ENCODE peak calls at places on chromosomes 13 and 19, in seven cellular contexts. P, X, G, L, C, B and K are unnamed samples.

GRCh38 chr13:23447927-23448326 is 14.4 kb upstream of the SACS start:
- DNase-seq in P (no peak), X (no peak), G (no peak), L (no peak), C (no peak), B (peak), K (no peak)

GRCh38 chr13:44017756-44018309 is 138.1 kb downstream of the LACC1 start:
- DNase-seq in P (no peak), X (no peak), G (no peak), L (no peak), C (no peak), B (no peak), K (no peak)

GRCh38 chr19:12270854-12271253 is 23.8 kb downstream of the ZNF44 start:
- DNase-seq in P (no peak), X (no peak), G (no peak), L (no peak), C (no peak), B (no peak), K (no peak)

GRCh38 chr19:10784257-10784656 is 51.8 kb downstream of the TMED1 start:
- DNase-seq in P (no peak), X (no peak), G (no peak), L (peak), C (no peak), B (no peak), K (no peak)

GRCh38 chr13:30972888-30973377 is 40.5 kb downstream of the TEX26 start:
- DNase-seq in P (no peak), X (no peak), G (no peak), L (no peak), C (no peak), B (peak), K (no peak)

GRCh38 chr19:22545751-22546150 is 88.4 kb upstream of the ZNF492 start:
- DNase-seq in P (no peak), X (peak), G (peak), L (peak), C (no peak), B (no peak), K (peak)

GRCh38 chr13:79741006-79741405 is 260.1 kb downstream of the NDFIP2 start:
- DNase-seq in P (no peak), X (no peak), G (peak), L (peak), C (no peak), B (peak), K (peak)

GRCh38 chr19:10749435-10750384 is 31.8 kb downstream of the DNM2 start:
- DNase-seq in P (no peak), X (no peak), G (peak), L (no peak), C (no peak), B (no peak), K (no peak)

GRCh38 chr13:74479124-74479523 is 344.9 kb upstream of the KLF12 start:
- DNase-seq in P (no peak), X (no peak), G (no peak), L (no peak), C (no peak), B (no peak), K (no peak)

GRCh38 chr19:49858591-49858985 is 7.6 kb downstream of the PTOV1 start:
- DNase-seq in P (no peak), X (peak), G (no peak), L (peak), C (no peak), B (no peak), K (peak)

GRCh38 chr13:113393226-113393571 is 29.3 kb upstream of the GRTP1 start:
- DNase-seq in P (peak), X (no peak), G (no peak), L (no peak), C (no peak), B (no peak), K (no peak)

GRCh38 chr13:75136151-75136550 is 345.8 kb downstream of the TBC1D4 start:
- DNase-seq in P (no peak), X (no peak), G (no peak), L (no peak), C (no peak), B (no peak), K (no peak)

GRCh38 chr13:31848621-31849020 is 109.3 kb downstream of the RXFP2 start:
- DNase-seq in P (no peak), X (no peak), G (no peak), L (no peak), C (no peak), B (no peak), K (no peak)

GRCh38 chr13:21971662-21972635 is 301.1 kb downstream of the FGF9 start:
- DNase-seq in P (no peak), X (no peak), G (no peak), L (no peak), C (no peak), B (peak), K (no peak)

GRCh38 chr13:99178636-99179035 is 22.0 kb upstream of the UBAC2 start:
- DNase-seq in P (no peak), X (no peak), G (no peak), L (no peak), C (peak), B (no peak), K (no peak)

GRCh38 chr13:100210966-100211710 is 122.2 kb downstream of the PCCA start:
- DNase-seq in P (no peak), X (no peak), G (no peak), L (no peak), C (no peak), B (peak), K (no peak)

GRCh38 chr13:49246850-49247721 is 639 bp upstream of the CDADC1 start:
- DNase-seq in P (peak), X (no peak), G (no peak), L (no peak), C (no peak), B (no peak), K (no peak)

GRCh38 chr13:29595380-29596063 is at the start of gene SLC7A1:
- DNase-seq in P (peak), X (peak), G (peak), L (peak), C (peak), B (peak), K (peak)
- TF ChIP-seq POLR2A in P (no peak), X (no peak), G (no peak), L (no peak), C (no peak), B (peak), K (no peak)

GRCh38 chr13:95033890-95034289 is 267.4 kb downstream of the ABCC4 start:
- DNase-seq in P (no peak), X (no peak), G (no peak), L (no peak), C (no peak), B (no peak), K (no peak)
- H3K4me3 ChIP-seq in P (no peak), X (no peak), G (no peak), L (no peak), C (no peak), B (no peak), K (no peak)

GRCh38 chr19:1018932-1019615 is 1.8 kb downstream of the TMEM259 start:
- DNase-seq in P (no peak), X (no peak), G (no peak), L (no peak), C (no peak), B (no peak), K (no peak)
- H3K27ac ChIP-seq in P (no peak), X (no peak), G (no peak), L (peak), C (no peak), B (peak), K (no peak)

DNA sequence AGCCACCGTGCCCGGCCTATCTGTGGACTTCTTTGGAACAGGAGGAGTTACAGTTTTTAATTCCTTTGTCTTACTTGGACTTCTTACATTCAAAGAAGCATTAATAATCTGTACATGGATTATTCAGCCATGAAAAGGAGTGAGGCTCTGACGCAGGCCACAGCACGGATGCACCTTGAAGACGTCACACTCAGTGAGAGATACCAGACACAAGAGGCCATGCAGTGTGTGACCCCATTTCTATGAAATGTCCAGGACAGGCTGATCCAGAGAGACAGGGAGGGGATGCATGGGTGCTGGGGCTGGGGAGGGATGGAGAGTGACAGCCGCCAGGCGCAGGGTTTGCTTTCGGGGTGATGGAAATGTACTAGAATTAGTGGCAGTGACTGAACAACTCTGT is 25.5 kb downstream of the PIP5K1C start:
- DNase-seq in P (no peak), X (no peak), G (no peak), L (no peak), C (no peak), B (no peak), K (no peak)
- TF ChIP-seq POLR2A in P (no peak), X (no peak), G (no peak), L (no peak), C (no peak), B (no peak), K (no peak)

DNA sequence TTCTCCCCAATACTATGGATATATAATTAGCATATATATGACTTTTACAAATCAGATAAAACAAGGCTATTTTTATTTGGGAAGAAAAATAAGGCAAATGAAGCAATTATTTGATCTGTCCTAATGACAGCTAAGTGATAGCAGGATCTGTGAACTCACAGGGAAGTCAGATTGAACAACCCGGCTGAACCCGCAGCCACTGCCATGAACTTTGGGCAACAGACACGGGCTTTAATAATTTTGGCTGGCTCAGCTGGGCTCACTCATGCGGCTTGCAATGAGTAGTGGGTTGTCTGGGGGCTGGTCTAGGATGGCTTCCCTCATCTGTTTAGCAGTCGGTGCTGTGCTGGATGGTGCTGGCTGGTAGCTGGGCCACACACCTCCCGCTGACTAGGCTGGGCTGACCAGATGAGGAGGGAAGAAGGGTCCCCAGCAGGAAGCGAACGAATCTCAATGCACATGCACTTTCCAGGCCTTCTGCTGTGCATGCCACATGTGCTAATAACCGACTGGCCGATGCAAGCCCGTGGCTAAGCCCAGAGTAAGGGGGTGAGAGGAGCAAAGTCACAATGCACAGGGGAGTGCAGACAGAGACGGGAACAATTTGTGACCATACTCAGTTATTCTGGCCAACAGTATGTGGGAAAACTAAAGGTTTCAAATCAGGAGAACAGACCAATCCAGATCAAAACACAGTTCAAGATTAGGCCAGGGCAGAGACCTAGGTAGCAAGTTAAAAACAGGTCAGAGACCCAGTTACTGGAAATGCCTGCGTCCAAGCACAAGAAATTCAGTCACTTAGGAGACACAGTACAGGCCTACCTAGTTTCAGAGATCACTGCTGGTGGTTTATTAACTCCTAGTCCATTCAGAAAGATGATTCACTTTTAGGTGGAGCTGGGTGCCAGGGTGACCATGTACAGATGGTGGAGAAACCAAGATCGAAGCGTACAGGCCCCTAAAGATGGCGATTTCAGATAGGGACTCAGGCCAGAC is 22.3 kb downstream of the CRYL1 start:
- DNase-seq in P (no peak), X (no peak), G (no peak), L (no peak), C (no peak), B (no peak), K (no peak)
- H3K4me3 ChIP-seq in P (no peak), X (no peak), G (no peak), L (no peak), C (no peak), B (no peak), K (peak)

GRCh38 chr13:102814025-102814607 is 15.2 kb downstream of the BIVM start:
- DNase-seq in P (no peak), X (no peak), G (no peak), L (no peak), C (no peak), B (no peak), K (no peak)

GRCh38 chr13:102817241-102817640 is 18.3 kb downstream of the BIVM start:
- DNase-seq in P (no peak), X (no peak), G (no peak), L (no peak), C (no peak), B (no peak), K (no peak)

GRCh38 chr13:102814793-102815192 is 15.9 kb downstream of the BIVM start:
- DNase-seq in P (no peak), X (no peak), G (no peak), L (no peak), C (no peak), B (no peak), K (no peak)

GRCh38 chr13:102816633-102817032 is 17.7 kb downstream of the BIVM start:
- DNase-seq in P (no peak), X (no peak), G (no peak), L (no peak), C (no peak), B (no peak), K (no peak)

DNA sequence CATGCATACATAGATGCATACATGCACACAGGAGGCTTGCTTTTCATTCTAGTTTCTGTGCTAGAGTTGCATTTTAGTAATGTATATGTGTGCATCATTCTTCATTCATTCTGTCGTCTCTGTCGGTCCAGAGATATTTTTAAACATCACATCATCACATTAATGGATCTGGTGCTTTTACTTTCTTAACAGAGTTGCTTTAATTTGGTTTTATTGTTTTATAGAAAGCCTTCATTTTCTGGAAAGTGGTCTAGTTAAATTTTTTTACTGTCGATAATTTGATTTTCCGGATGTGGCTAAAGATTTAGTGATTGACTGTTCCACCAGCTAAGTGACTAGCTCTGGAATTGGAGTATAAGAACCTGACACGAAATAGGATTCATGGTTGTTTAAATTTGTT is 16.9 kb downstream of the BIVM start:
- DNase-seq in P (no peak), X (no peak), G (no peak), L (no peak), C (no peak), B (no peak), K (no peak)
- H3K27ac ChIP-seq in P (no peak), X (no peak), G (no peak), L (no peak), C (no peak), B (no peak), K (no peak)

GRCh38 chr19:41219924-41220567 is 1.0 kb downstream of the AXL start:
- DNase-seq in P (peak), X (peak), G (peak), L (peak), C (no peak), B (peak), K (peak)
- TF ChIP-seq POLR2A in P (no peak), X (peak), G (no peak), L (peak), C (no peak), B (peak), K (no peak)

DNA sequence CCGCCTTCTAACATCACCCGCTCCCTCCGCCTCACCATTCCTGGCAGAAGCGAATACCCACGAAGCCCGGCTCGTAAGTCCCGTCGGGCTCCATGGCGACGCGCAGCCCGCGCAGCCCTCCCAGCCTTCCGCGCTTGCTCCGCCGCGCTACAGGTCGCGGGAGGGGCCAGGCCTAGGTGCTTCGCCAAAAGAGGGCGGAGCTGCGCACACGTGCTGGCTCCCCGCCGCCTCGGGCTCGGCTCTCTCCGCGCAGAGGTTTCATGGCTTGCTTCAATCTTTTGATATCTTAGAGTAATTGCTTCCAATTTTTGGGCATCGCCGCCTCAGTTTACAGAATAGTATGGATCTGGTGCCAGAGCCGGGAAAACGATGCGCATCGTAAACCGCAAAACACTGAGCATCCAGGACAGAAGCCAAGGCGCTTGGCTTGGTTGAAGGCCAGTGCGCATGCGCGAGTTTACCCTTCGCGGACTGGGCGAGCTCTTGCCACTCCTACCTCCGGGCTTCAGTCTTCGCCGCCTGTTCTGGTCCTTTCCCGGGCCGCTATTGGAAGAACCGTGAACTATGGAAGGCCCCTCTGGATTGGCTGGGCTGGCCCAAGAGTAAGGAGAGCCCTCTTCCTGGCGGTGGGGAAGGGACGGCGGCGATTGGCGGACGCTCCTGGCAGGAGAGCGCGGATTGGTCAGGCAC is at the start of gene POLR2I:
- DNase-seq in P (peak), X (peak), G (peak), L (peak), C (peak), B (peak), K (peak)
- H3K4me3 ChIP-seq in P (peak), X (peak), G (peak), L (peak), C (peak), B (peak), K (peak)

DNA sequence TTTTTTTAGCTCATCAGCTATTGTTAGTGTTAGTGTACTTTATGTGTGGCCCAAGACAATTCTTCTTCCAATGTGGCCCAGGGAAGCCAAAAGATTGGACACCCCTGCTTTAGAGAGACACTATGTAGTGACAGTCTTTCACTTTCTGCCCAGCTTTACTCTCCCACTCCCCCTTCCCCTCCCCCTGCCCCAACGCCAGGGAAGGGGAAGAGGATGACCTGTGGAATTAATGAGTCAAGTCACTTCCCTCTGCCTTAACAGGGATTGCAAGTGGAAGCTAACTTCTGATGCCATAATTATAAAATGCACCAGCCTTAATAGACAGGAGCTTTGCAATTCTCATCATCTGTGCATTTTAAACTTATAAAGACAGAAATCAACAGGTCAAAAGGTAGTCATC is 1.6 kb downstream of the ZNF415 start:
- DNase-seq in P (no peak), X (no peak), G (no peak), L (peak), C (no peak), B (no peak), K (no peak)
- H3K27ac ChIP-seq in P (no peak), X (no peak), G (no peak), L (peak), C (no peak), B (no peak), K (peak)

GRCh38 chr19:43934985-43935708 is at the start of gene ZNF45:
- DNase-seq in P (peak), X (peak), G (peak), L (peak), C (peak), B (peak), K (peak)
- TF ChIP-seq POLR2A in P (no peak), X (no peak), G (no peak), L (peak), C (no peak), B (no peak), K (no peak)